ENCODE peak calls at places on chromosomes 1 and 21, in four cellular contexts. V is prostate gland, W is bronchial epithelial cell, D is amniotic stem cell. E is an unnamed sample.

GRCh38 chr1:172154571-172154970 is 265.9 kb upstream of the C1orf105 start:
- DNase-seq in V (no peak), W (peak), D (peak), E (no peak)

GRCh38 chr1:160522136-160522535 is 919 bp downstream of the SLAMF6 start:
- DNase-seq in V (no peak), W (no peak), D (no peak), E (no peak)

GRCh38 chr1:200365897-200366426 is 43.9 kb downstream of the ZNF281 start:
- DNase-seq in V (no peak), W (no peak), D (no peak), E (no peak)

GRCh38 chr21:45176141-45176540 is 101.8 kb downstream of the ADARB1 start:
- DNase-seq in V (no peak), W (no peak), D (no peak), E (no peak)

GRCh38 chr1:245589827-245590421 is 435.1 kb downstream of the KIF26B start:
- DNase-seq in V (no peak), W (no peak), D (no peak), E (no peak)

GRCh38 chr1:54574158-54574778 is 26.2 kb downstream of the ACOT11 start:
- DNase-seq in V (no peak), W (no peak), D (no peak), E (no peak)

GRCh38 chr1:111735858-111736544 is 3.2 kb downstream of the INKA2 start:
- DNase-seq in V (no peak), W (no peak), D (no peak), E (no peak)

GRCh38 chr1:37034301-37035013 is at the start of gene GRIK3:
- DNase-seq in V (no peak), W (no peak), D (no peak), E (no peak)

GRCh38 chr1:3170566-3171453 is 101.8 kb downstream of the PRDM16 start:
- DNase-seq in V (peak), W (peak), D (no peak), E (no peak)

GRCh38 chr1:157472302-157472701 is 80.0 kb downstream of the FCRL5 start:
- DNase-seq in V (no peak), W (no peak), D (no peak), E (no peak)

GRCh38 chr21:25350056-25350455 is 257.2 kb downstream of the MRPL39 start:
- DNase-seq in V (no peak), W (no peak), D (peak), E (no peak)

GRCh38 chr1:18950415-18951026 is 6.0 kb downstream of the IFFO2 start:
- DNase-seq in V (peak), W (no peak), D (no peak), E (no peak)

GRCh38 chr1:119549719-119550141 is 42.7 kb downstream of the HSD3B1 start:
- DNase-seq in V (peak), W (peak), D (peak), E (no peak)

GRCh38 chr21:25901580-25901979 is 166.8 kb downstream of the GABPA start:
- DNase-seq in V (no peak), W (peak), D (no peak), E (no peak)

GRCh38 chr1:155261401-155261887 is 716 bp downstream of the SCAMP3 start:
- DNase-seq in V (no peak), W (no peak), D (no peak), E (no peak)

GRCh38 chr1:202311880-202312635 is 29.7 kb downstream of the UBE2T start:
- DNase-seq in V (no peak), W (no peak), D (no peak), E (no peak)

GRCh38 chr1:47689894-47690293 is 252.1 kb downstream of the FOXD2 start:
- DNase-seq in V (no peak), W (no peak), D (no peak), E (no peak)

GRCh38 chr1:27382950-27383627 is at the start of gene CD164L2:
- DNase-seq in V (peak), W (no peak), D (no peak), E (no peak)

GRCh38 chr1:202505356-202505755 is 156.9 kb downstream of the PPP1R12B start:
- DNase-seq in V (no peak), W (peak), D (peak), E (peak)

GRCh38 chr1:17603091-17603841 is 63.8 kb downstream of the ARHGEF10L start:
- DNase-seq in V (no peak), W (no peak), D (no peak), E (no peak)

GRCh38 chr1:158579733-158580132 is at the start of gene OR10X1:
- DNase-seq in V (no peak), W (no peak), D (no peak), E (no peak)

GRCh38 chr1:64687725-64688285 is 57.1 kb upstream of the RAVER2 start:
- DNase-seq in V (no peak), W (peak), D (no peak), E (no peak)

GRCh38 chr1:207298186-207298585 is 23.3 kb upstream of the CD55 start:
- DNase-seq in V (no peak), W (no peak), D (no peak), E (no peak)

GRCh38 chr21:45806042-45806441 is 162.5 kb downstream of the PCBP3 start:
- DNase-seq in V (no peak), W (no peak), D (no peak), E (no peak)

GRCh38 chr1:203038217-203038741 is 12.0 kb downstream of the PPFIA4 start:
- DNase-seq in V (no peak), W (peak), D (peak), E (peak)

E was measured in AG04449.